ENCODE peak calls at places on chromosomes 7 and 10, in ten cellular contexts. G is H54; A is NCI-H1694 treated with DMSO at 0.1 percent for 48 hours; E is A549; M is neural crest cell; S is HuH-7; X is CD4-positive, alpha-beta memory T cell; R is naive thymus-derived CD8-positive, alpha-beta T cell; I is occipital lobe; L is mesendoderm. P is an unnamed sample.

GRCh38 chr10:25555865-25556264 is 378.2 kb upstream of the MYO3A start:
- DNase-seq in E (no peak), S (no peak), M (no peak), R (no peak), I (no peak), L (peak), G (no peak), X (no peak), A (no peak), P (no peak)

GRCh38 chr7:135259702-135260101 is 26.1 kb downstream of the STRA8 start:
- DNase-seq in L (peak), E (no peak), S (no peak), R (no peak), A (no peak), X (no peak), I (no peak), M (no peak), G (no peak), P (no peak)

GRCh38 chr7:18400281-18400680 is 95.3 kb upstream of the HDAC9 start:
- DNase-seq in G (no peak), M (no peak), R (no peak), A (no peak), S (no peak), L (no peak), E (no peak), X (no peak), I (no peak), P (no peak)

GRCh38 chr10:4819707-4820106 is 6.3 kb upstream of the AKR1E2 start:
- DNase-seq in E (no peak), A (no peak), G (no peak), X (no peak), S (no peak), M (no peak), L (no peak), I (no peak), R (no peak), P (no peak)

GRCh38 chr10:125316436-125316835 is 156.1 kb upstream of the CTBP2 start:
- DNase-seq in E (no peak), L (peak), I (no peak), G (no peak), X (no peak), A (no peak), R (no peak), M (no peak), S (no peak), P (no peak)

GRCh38 chr10:127990846-127991542 is 84.1 kb downstream of the PTPRE start:
- DNase-seq in S (no peak), X (peak), G (peak), E (peak), I (no peak), M (no peak), A (no peak), R (no peak), L (no peak), P (no peak)

GRCh38 chr7:45980181-45980905 is 59.3 kb upstream of the IGFBP3 start:
- DNase-seq in G (no peak), M (no peak), X (no peak), I (no peak), L (peak), S (no peak), A (no peak), E (no peak), R (no peak), P (no peak)

GRCh38 chr7:151386301-151387160 is 23.3 kb downstream of the WDR86 start:
- DNase-seq in I (no peak), E (no peak), G (no peak), M (no peak), L (no peak), R (no peak), X (no peak), A (no peak), S (no peak), P (peak)

GRCh38 chr10:96358851-96359540 is at the start of gene OPALIN:
- DNase-seq in G (no peak), L (no peak), R (no peak), E (no peak), A (no peak), X (no peak), I (peak), M (no peak), S (no peak), P (peak)

GRCh38 chr10:90413196-90413595 is 444.6 kb downstream of the HTR7 start:
- DNase-seq in L (no peak), A (no peak), G (no peak), X (no peak), I (no peak), S (no peak), R (no peak), M (no peak), E (no peak), P (no peak)

GRCh38 chr10:7507887-7508726 is 97.3 kb upstream of the SFMBT2 start:
- DNase-seq in L (no peak), E (no peak), M (no peak), G (no peak), R (peak), A (no peak), X (peak), S (no peak), I (no peak), P (no peak)

GRCh38 chr10:85995791-85996190 is 370.8 kb downstream of the GRID1 start:
- DNase-seq in X (no peak), M (no peak), S (peak), E (peak), I (no peak), L (peak), G (peak), A (peak), R (no peak), P (peak)

GRCh38 chr7:39592586-39592985 is 26.4 kb downstream of the YAE1 start:
- DNase-seq in X (no peak), G (no peak), E (no peak), S (no peak), I (no peak), L (no peak), M (no peak), R (no peak), A (no peak), P (no peak)

GRCh38 chr7:141550694-141551079 is 523 bp upstream of the AGK start:
- DNase-seq in R (no peak), I (no peak), A (peak), L (no peak), G (peak), E (peak), S (peak), M (peak), X (no peak), P (no peak)

GRCh38 chr10:116708386-116708785 is 34.0 kb downstream of the HSPA12A start:
- DNase-seq in A (no peak), R (no peak), M (no peak), E (no peak), I (peak), L (no peak), X (no peak), S (no peak), G (no peak), P (peak)

GRCh38 chr7:147483634-147484292 is 1106.8 kb upstream of the C7orf33 start:
- DNase-seq in S (no peak), E (no peak), X (no peak), A (peak), M (no peak), L (no peak), G (peak), I (no peak), R (no peak), P (no peak)

GRCh38 chr7:117020605-117021002 is 67.3 kb downstream of the ST7 start:
- DNase-seq in E (no peak), R (no peak), A (peak), I (no peak), S (no peak), X (no peak), G (no peak), M (no peak), L (peak), P (no peak)

GRCh38 chr10:24008164-24009066 is 200.5 kb upstream of the KIAA1217 start:
- DNase-seq in S (no peak), X (no peak), M (no peak), R (no peak), L (peak), G (no peak), E (no peak), A (no peak), I (no peak), P (no peak)

GRCh38 chr7:40167291-40167690 is 32.5 kb downstream of the SUGCT start:
- DNase-seq in S (no peak), R (no peak), M (no peak), I (no peak), L (no peak), G (no peak), X (no peak), E (no peak), A (no peak), P (no peak)

GRCh38 chr10:97651773-97652172 is 11.3 kb downstream of the PI4K2A start:
- DNase-seq in E (no peak), M (no peak), S (no peak), X (no peak), R (no peak), G (no peak), A (no peak), I (no peak), L (peak), P (no peak)

GRCh38 chr10:108783897-108784296 is 1139.4 kb downstream of the XPNPEP1 start:
- DNase-seq in R (no peak), L (peak), X (no peak), M (peak), A (peak), G (no peak), I (no peak), S (peak), E (peak), P (no peak)